ENCODE peak calls at places on chromosomes 16 and 17, in four cellular contexts. Y, L, J and G are unnamed samples. For H3K27me3 and H3K36me3, the result is how much of the 10 kb centered on the place peaks cover.

GRCh38 chr16:27576729-27577128 is 26.8 kb downstream of the KATNIP start:
- DNase-seq in Y (no peak), L (no peak), J (no peak), G (no peak)

GRCh38 chr17:3772764-3773163 is 28.2 kb downstream of the ITGAE start:
- DNase-seq in Y (no peak), L (no peak), J (no peak), G (peak)

GRCh38 chr16:24151482-24151939 is 104.6 kb upstream of the CACNG3 start:
- DNase-seq in Y (no peak), L (no peak), J (peak), G (peak)

GRCh38 chr17:47955497-47956461 is 1.9 kb downstream of the PRR15L start:
- DNase-seq in Y (no peak), L (no peak), J (no peak), G (no peak)

GRCh38 chr16:7206469-7206868 is 126.2 kb upstream of the RBFOX1 start:
- DNase-seq in Y (no peak), L (no peak), J (no peak), G (no peak)

GRCh38 chr17:8192070-8192815 is 2.3 kb upstream of the BORCS6 start:
- DNase-seq in Y (peak), L (peak), J (peak), G (peak)

GRCh38 chr16:81478876-81479496 is 34.4 kb downstream of the CMIP start:
- DNase-seq in Y (peak), L (peak), J (no peak), G (no peak)

GRCh38 chr17:70072900-70073299 is 2.1 kb upstream of the KCNJ16 start:
- DNase-seq in Y (peak), L (no peak), J (no peak), G (no peak)

GRCh38 chr16:10876305-10876704 is 697 bp upstream of the CIITA start:
- DNase-seq in Y (no peak), L (no peak), J (no peak), G (no peak)

GRCh38 chr16:1040346-1040745 is 32.2 kb upstream of the SSTR5 start:
- DNase-seq in Y (no peak), L (no peak), J (no peak), G (no peak)

GRCh38 chr16:12096828-12097522 is 120.4 kb downstream of the SNX29 start:
- DNase-seq in Y (no peak), L (no peak), J (no peak), G (no peak)

GRCh38 chr16:8607214-8607613 is 14.3 kb upstream of the METTL22 start:
- DNase-seq in Y (no peak), L (no peak), J (no peak), G (no peak)

GRCh38 chr17:60392845-60393702 is 1.1 kb upstream of the USP32 start:
- DNase-seq in Y (peak), L (peak), J (peak), G (no peak)

GRCh38 chr16:58634265-58634802 is 4.7 kb upstream of the CNOT1 start:
- DNase-seq in Y (no peak), L (no peak), J (no peak), G (no peak)

GRCh38 chr16:48049832-48050231 is 106.0 kb downstream of the ABCC12 start:
- DNase-seq in Y (no peak), L (no peak), J (no peak), G (no peak)

GRCh38 chr17:17500999-17501605 is 4.9 kb upstream of the RASD1 start:
- DNase-seq in Y (no peak), L (no peak), J (peak), G (peak)

GRCh38 chr16:53559552-53559951 is 56.5 kb upstream of the AKTIP start:
- DNase-seq in Y (no peak), L (no peak), J (no peak), G (no peak)

GRCh38 chr17:65359016-65359415 is 202.4 kb downstream of the AXIN2 start:
- DNase-seq in Y (no peak), L (no peak), J (no peak), G (no peak)

GRCh38 chr17:5978496-5978895 is 91.7 kb upstream of the WSCD1 start:
- DNase-seq in Y (no peak), L (no peak), J (no peak), G (no peak)

GRCh38 chr17:56598471-56598870 is 5.0 kb downstream of the NOG start:
- DNase-seq in Y (no peak), L (no peak), J (no peak), G (no peak)

GRCh38 chr16:53457670-53458069 is 23.4 kb downstream of the RBL2 start:
- DNase-seq in Y (no peak), L (no peak), J (no peak), G (no peak)

GRCh38 chr17:21297597-21297996 is 13.1 kb downstream of the MAP2K3 start:
- DNase-seq in Y (no peak), L (no peak), J (peak), G (peak)

GRCh38 chr17:67477687-67478086 is 100.6 kb downstream of the PITPNC1 start:
- DNase-seq in Y (no peak), L (no peak), J (no peak), G (no peak)

GRCh38 chr17:71535311-71535710 is 585.5 kb upstream of the SOX9 start:
- DNase-seq in Y (no peak), L (no peak), J (no peak), G (no peak)

GRCh38 chr17:34375598-34375997 is 12.6 kb upstream of the CCL1 start:
- DNase-seq in Y (no peak), L (no peak), J (no peak), G (no peak)

GRCh38 chr16:76614255-76614654 is 337.1 kb downstream of the CNTNAP4 start:
- DNase-seq in Y (no peak), L (no peak), J (no peak), G (no peak)

GRCh38 chr17:66836063-66837005 is 1.4 kb downstream of the CACNG5 start:
- DNase-seq in Y (no peak), L (no peak), J (no peak), G (no peak)

GRCh38 chr17:46061435-46061834 is 62.4 kb downstream of the STH start:
- DNase-seq in Y (no peak), L (no peak), J (no peak), G (no peak)

GRCh38 chr16:85005278-85006069 is 5.9 kb downstream of the ZDHHC7 start:
- DNase-seq in Y (peak), L (no peak), J (no peak), G (peak)

DNA sequence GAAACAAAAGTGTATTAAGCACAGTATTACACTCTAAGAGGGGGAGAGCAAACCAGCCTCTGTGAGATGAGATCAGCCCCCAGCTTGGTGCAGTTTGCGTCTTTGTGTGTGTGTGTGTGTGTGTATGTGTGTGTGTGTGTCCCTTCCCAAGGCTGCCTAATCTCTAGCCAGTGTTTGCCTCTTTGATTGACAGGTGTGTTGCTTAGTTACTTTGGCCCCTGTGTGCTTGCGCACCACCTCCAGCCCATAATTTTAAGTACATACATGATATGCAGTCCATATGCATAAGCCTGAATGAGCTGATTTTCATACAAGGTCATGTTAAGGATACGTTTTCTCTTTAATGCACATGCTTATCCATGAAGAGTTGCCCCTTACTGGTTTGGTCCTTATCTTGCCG is 2.1 kb upstream of the KRTAP3-2 start:
- DNase-seq in Y (no peak), L (no peak), J (no peak), G (no peak)
- H3K4me3 ChIP-seq in Y (no peak), L (no peak), J (no peak), G (no peak)

DNA sequence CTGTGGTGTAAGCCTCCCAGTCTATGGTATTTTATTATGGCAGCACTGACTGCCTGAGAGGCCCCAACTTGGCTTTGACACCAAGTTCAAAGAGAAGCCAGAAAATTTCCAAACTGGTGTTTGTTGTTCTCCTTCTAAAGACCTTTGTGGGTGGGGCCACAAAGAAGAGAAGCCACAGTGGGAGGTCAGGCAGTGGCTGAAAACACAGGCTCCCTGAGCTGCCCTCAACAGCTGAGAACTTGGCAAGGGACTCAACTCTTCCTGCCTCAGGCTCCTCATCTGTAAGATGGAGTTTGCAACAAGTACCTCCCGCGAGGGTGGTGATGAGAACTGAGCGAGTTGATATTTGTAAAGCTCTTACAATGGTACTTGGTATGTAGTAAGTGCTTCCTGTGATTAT is 18.2 kb downstream of the CES5A start:
- DNase-seq in Y (no peak), L (no peak), J (no peak), G (no peak)
- H3K27me3 ChIP-seq in Y (under half), L (under half), J (under half), G (under half)

GRCh38 chr17:75260679-75261335 is 599 bp downstream of the GGA3 start:
- DNase-seq in Y (no peak), L (no peak), J (no peak), G (peak)

GRCh38 chr17:75265614-75266314 is 4.1 kb downstream of the MRPS7 start:
- DNase-seq in Y (no peak), L (no peak), J (no peak), G (no peak)

GRCh38 chr17:75262112-75262606 is 480 bp downstream of the MRPS7 start:
- DNase-seq in Y (no peak), L (no peak), J (peak), G (no peak)

GRCh38 chr17:75261336-75262111 is at the start of the genes GGA3 and MRPS7:
- DNase-seq in Y (peak), L (peak), J (peak), G (peak)

GRCh38 chr17:75263051-75263450 is 1.4 kb downstream of the MRPS7 start:
- DNase-seq in Y (no peak), L (no peak), J (no peak), G (no peak)
- H3K36me3 ChIP-seq in Y (under half), L (under half), J (under half), G (under half)

GRCh38 chr17:1270210-1271019 is at the start of gene BHLHA9:
- DNase-seq in Y (no peak), L (no peak), J (no peak), G (peak)
- H3K4me3 ChIP-seq in Y (peak), L (no peak), J (no peak), G (peak)

DNA sequence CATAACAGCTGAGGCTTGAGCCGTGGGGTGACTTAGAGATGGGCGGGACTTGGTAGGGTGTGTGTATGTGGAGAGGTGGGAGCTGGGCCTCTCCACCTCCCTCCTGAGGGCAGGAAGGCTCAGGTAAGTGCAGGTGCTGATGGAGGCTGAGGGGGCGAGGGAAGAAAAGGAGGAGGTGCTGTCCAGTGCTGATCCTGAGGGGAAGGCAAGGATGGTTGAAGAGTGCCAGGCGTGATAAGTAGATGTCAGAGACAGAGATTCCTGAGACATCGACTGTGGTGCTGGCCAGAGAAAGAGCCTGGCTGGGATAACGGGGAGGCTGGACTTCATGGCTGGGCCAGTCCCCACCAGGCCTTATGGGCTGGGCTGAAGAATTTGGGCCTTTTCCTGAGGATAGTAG is 159.1 kb downstream of the SDK2 start:
- DNase-seq in Y (no peak), L (no peak), J (no peak), G (peak)
- H3K27me3 ChIP-seq in Y (under half), L (under half), J (under half), G (under half)

GRCh38 chr17:80840011-80840410 is 151.6 kb upstream of the CHMP6 start:
- DNase-seq in Y (no peak), L (no peak), J (no peak), G (no peak)

GRCh38 chr17:80843741-80844156 is 147.9 kb upstream of the CHMP6 start:
- DNase-seq in Y (no peak), L (no peak), J (no peak), G (peak)

GRCh38 chr17:80845121-80845862 is 146.3 kb upstream of the CHMP6 start:
- DNase-seq in Y (no peak), L (no peak), J (no peak), G (peak)

GRCh38 chr17:80844418-80844990 is 147.1 kb upstream of the CHMP6 start:
- DNase-seq in Y (no peak), L (no peak), J (no peak), G (peak)

GRCh38 chr17:80842456-80843053 is 149.1 kb upstream of the CHMP6 start:
- DNase-seq in Y (no peak), L (no peak), J (no peak), G (no peak)
- H3K36me3 ChIP-seq in Y (under half), L (under half), J (under half), G (under half)

DNA sequence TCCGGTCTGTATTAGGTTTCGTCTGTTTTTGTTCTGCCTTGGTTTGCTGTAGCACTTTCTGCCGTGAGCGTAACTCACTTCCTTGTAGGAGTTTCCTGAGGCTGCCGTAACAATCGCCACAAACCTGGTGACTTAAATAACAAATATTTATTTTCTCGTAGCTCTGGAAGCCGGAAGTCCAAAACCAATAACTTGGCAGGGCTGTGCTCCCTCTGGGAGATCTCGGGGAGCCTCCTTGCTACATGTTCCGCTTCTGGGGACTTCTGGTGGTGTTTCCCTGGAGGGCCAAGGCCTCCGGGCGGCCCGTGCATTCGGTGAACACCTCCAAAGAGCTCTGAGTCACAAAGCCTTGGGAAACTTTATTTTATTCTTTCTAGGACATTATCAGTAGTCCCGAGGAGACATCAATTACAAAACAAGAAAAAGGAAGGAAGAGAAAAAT is 6.8 kb upstream of the WDR45B start:
- DNase-seq in Y (no peak), L (no peak), J (no peak), G (no peak)
- H3K4me3 ChIP-seq in Y (no peak), L (no peak), J (no peak), G (no peak)

DNA sequence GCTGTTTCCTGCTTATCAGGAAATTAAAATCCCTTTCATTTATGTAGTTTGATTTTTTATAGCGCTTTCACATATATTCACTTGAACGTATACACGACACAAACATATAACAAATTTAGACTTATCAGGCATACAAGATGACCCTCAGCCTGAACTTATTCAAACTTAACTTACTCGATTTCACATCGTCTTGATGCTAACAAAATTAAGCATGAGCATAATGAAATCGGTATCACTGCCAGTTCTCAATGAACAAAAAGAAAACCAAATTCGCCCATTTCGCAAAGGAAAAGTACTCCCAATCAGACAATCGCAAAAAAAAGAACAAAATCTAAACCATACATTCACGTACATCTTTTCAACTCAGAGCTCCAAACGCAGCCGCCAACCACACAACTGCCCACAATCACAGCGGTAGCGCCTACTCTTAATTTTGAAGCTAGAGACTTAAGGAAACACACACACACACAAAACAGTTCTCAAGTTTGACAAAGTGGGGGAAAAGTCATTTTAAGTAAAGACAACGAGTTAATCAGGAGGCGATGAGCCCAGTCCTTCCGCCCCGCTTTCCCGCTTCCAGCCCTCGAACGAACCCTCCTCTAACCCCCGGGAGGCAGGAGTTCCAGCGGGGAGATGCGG is 1.0 kb downstream of the GJC1 start:
- DNase-seq in Y (peak), L (no peak), J (no peak), G (no peak)
- H3K27me3 ChIP-seq in Y (under half), L (under half), J (under half), G (under half)

GRCh38 chr17:76086384-76086783 is 7.4 kb downstream of the ZACN start:
- DNase-seq in Y (no peak), L (no peak), J (no peak), G (peak)
- H3K36me3 ChIP-seq in Y (under half), L (half or more), J (under half), G (under half)